ENCODE peak calls at places on chromosomes 2 and 18, in nine cellular contexts. M, C, Y, D, V, O, P, A and Z are unnamed samples.

GRCh38 chr18:50183556-50183955 is 11.4 kb downstream of the MYO5B start:
- DNase-seq in C (no peak), D (peak; percentile 60), V (no peak), Y (peak; percentile 76), O (no peak), M (no peak), A (no peak), P (no peak), Z (peak; percentile 64)

GRCh38 chr2:229270551-229271410 is at the start of gene PID1:
- DNase-seq in P (peak; percentile 27), C (peak; percentile 46), Y (peak; percentile 65), V (no peak), A (peak; percentile 36), D (peak; percentile 78), M (no peak), O (no peak), Z (peak; percentile 61)

GRCh38 chr18:79987566-79987965 is 797 bp downstream of the TXNL4A start:
- DNase-seq in D (no peak), C (no peak), Y (no peak), A (no peak), P (no peak), O (no peak), V (no peak), M (no peak), Z (peak; percentile 28)

GRCh38 chr2:18423636-18424035 is 136.8 kb downstream of the RDH14 start:
- DNase-seq in C (no peak), M (no peak), P (no peak), A (no peak), Y (no peak), V (no peak), O (no peak), D (no peak), Z (no peak)

GRCh38 chr2:173989886-173990744 is 24.9 kb upstream of the SP3 start:
- DNase-seq in M (no peak), Y (no peak), O (no peak), D (no peak), V (no peak), A (peak; percentile 69), C (no peak), P (no peak), Z (no peak)

GRCh38 chr2:105237045-105237765 is 4.3 kb upstream of the GPR45 start:
- DNase-seq in M (no peak), D (no peak), P (no peak), Y (no peak), O (no peak), A (no peak), V (no peak), C (no peak), Z (no peak)

GRCh38 chr2:99834426-99834825 is 308.0 kb downstream of the AFF3 start:
- DNase-seq in D (no peak), Y (peak; percentile 57), V (no peak), O (no peak), P (no peak), A (no peak), M (no peak), C (no peak), Z (no peak)

GRCh38 chr2:28981620-28982371 is 698 bp downstream of the TOGARAM2 start:
- DNase-seq in P (peak; percentile 26), V (no peak), D (no peak), O (no peak), Y (no peak), A (no peak), M (no peak), C (no peak), Z (peak; percentile 49)

GRCh38 chr18:67041334-67041733 is 437.4 kb upstream of the CDH19 start:
- DNase-seq in V (no peak), A (no peak), C (no peak), D (peak; percentile 27), Y (no peak), P (no peak), M (no peak), O (no peak), Z (no peak)

GRCh38 chr18:58787750-58788149 is 76.9 kb upstream of the ZNF532 start:
- DNase-seq in O (no peak), M (no peak), D (no peak), Y (peak; percentile 31), V (no peak), A (no peak), P (peak; percentile 37), C (no peak), Z (no peak)

GRCh38 chr2:200695178-200695930 is 109.5 kb downstream of the AOX1 start:
- DNase-seq in Y (no peak), M (no peak), D (no peak), A (no peak), P (no peak), V (no peak), O (no peak), C (no peak), Z (peak; percentile 17)

GRCh38 chr18:57436193-57436964 is 1.2 kb downstream of the ONECUT2 start:
- DNase-seq in D (peak; percentile 52), A (no peak), O (no peak), V (no peak), M (no peak), Y (no peak), P (no peak), C (peak; percentile 24), Z (no peak)

GRCh38 chr18:63271881-63272299 is 47.7 kb downstream of the BCL2 start:
- DNase-seq in A (no peak), P (no peak), D (no peak), Y (no peak), C (no peak), O (no peak), V (no peak), M (no peak), Z (no peak)

GRCh38 chr18:47265197-47265596 is 13.7 kb upstream of the SKOR2 start:
- DNase-seq in A (no peak), V (no peak), O (peak; percentile 7), P (no peak), C (no peak), D (no peak), M (no peak), Y (peak; percentile 61), Z (peak; percentile 2)

GRCh38 chr2:113053666-113054435 is 1.2 kb upstream of the IL36B start:
- DNase-seq in C (no peak), A (peak; percentile 86), D (no peak), Y (no peak), M (no peak), O (no peak), P (no peak), V (no peak), Z (no peak)

GRCh38 chr2:113056501-113056900 is 2.5 kb upstream of the IL36RN start:
- DNase-seq in O (no peak), D (no peak), V (no peak), Y (no peak), M (no peak), A (no peak), P (no peak), C (no peak), Z (peak; percentile 17)

GRCh38 chr2:113046465-113046864 is 6.2 kb downstream of the IL36B start:
- DNase-seq in O (no peak), P (no peak), M (no peak), Y (no peak), A (no peak), C (no peak), V (no peak), D (no peak), Z (no peak)

GRCh38 chr2:113052767-113053166 is at the start of gene IL36B:
- DNase-seq in D (no peak), Y (no peak), O (no peak), P (no peak), V (no peak), C (no peak), A (no peak), M (peak; percentile 18), Z (no peak)

DNA sequence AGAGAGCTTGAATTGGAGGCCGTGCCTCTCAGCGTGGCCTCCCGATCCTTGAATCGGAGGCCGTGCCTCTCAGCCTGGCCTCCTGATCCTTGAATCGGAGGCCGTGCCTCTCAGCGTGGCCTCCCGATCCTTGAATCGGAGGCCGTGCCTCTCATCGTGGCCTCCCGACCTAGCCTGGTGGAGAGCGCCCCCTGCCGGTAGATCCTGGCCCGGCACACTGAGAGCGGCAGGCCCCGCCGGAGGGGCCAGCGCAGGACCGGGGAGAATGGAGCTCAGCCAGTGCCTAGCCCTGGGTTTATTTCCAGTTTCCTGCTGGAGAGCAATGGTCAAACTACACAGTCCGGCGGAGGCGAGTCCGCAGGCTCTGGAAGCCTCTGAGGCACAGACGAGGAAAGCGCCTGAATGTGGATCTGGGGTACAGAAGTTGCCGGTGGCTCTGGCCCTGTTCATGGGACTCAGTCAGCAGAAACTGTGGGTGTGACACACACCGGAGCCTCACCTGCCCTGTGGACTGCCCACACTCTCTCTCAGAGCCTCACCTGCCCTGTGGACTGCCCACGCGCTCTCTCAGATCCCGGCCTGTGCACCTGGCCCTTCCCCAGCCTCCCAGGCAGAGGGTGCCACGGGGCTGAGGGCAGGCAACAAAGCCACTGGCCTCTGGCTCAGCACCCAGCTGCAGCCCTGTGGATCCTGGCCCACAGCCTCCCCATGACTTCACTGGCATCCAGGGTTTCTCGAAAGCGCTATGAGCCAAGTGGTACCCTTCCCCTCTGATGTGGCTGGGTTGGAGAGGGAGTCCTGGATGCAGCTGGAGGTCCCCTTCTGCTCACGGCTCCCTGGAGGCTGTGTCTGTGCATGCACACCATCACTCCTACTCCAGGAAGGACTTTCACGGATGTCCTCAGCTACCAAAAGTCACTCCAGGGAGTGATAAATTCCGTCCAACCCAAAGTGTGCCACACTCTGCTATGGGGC is 1.5 kb downstream of the IL36B start:
- DNase-seq in O (no peak), D (no peak), M (no peak), V (no peak), A (no peak), P (no peak), C (no peak), Y (no peak), Z (no peak)
- TF ChIP-seq CTCF in O (no peak), D (peak; percentile 8), M (no peak), V (no peak), A (no peak), P (no peak), C (no peak), Y (no peak), Z (no peak)

GRCh38 chr2:74639550-74639949 is 8.6 kb downstream of the M1AP start:
- DNase-seq in P (no peak), D (no peak), Y (no peak), C (no peak), O (no peak), M (no peak), A (no peak), V (no peak), Z (no peak)
- H3K4me3 ChIP-seq in P (no peak overlapping the region), D (no peak overlapping the region), Y (no peak overlapping the region), C (no peak overlapping the region), O (no peak overlapping the region), M (no peak overlapping the region), A (no peak overlapping the region), V (no peak overlapping the region), Z (no peak overlapping the region)

DNA sequence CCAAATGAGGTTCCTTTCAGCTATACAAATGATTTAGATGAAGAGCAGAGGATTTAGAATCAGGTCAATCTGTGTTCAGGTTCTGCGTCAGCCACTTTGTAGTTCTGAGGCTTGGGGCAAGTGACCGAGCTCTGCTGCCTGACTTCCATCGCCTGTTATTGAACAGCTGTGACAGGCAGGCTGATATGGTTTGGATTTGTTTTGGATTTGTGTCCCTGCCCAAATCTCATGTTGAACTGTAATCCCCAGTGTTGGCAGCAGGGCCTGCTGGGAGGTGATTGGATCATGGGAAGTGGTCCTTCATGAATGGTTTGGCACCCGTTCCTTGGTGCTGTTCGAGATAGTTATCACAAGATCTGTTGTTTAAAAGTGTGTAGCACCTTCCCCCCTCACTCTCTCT is 18.6 kb downstream of the TYMS start:
- DNase-seq in D (no peak), P (no peak), M (no peak), V (no peak), O (no peak), Y (no peak), A (no peak), C (no peak), Z (no peak)
- TF ChIP-seq CTCF in D (no peak), P (no peak), M (no peak), V (no peak), O (no peak), Y (no peak), A (no peak), C (no peak), Z (no peak)

GRCh38 chr18:26386002-26386401 is 159.8 kb downstream of the TAF4B start:
- DNase-seq in C (no peak), M (no peak), A (no peak), V (no peak), Y (peak; percentile 35), O (peak; percentile 40), P (peak; percentile 53), D (no peak), Z (peak; percentile 96)
- H3K4me3 ChIP-seq in C (no peak overlapping the region), M (no peak overlapping the region), A (no peak overlapping the region), V (no peak overlapping the region), Y (no peak overlapping the region), O (no peak overlapping the region), P (no peak overlapping the region), D (no peak overlapping the region), Z (no peak overlapping the region)